ENCODE peak calls at places on chromosomes 12 and 14, in seven cellular contexts. A is progenitor cell of endocrine pancreas, X is transverse colon, N is tibial nerve, O is nephron progenitor cell, B is OCI-LY7, J is fibroblast of lung. M is an unnamed sample.

GRCh38 chr14:60222820-60223219 is 26.2 kb upstream of the PPM1A start:
- DNase-seq in X (no peak), N (no peak), B (no peak), A (no peak), J (no peak), O (no peak), M (no peak)

GRCh38 chr12:132851465-132851864 is 22.8 kb upstream of the GOLGA3 start:
- DNase-seq in X (no peak), B (no peak), N (no peak), A (no peak), J (no peak), O (no peak), M (no peak)

GRCh38 chr12:52971701-52972329 is 22.9 kb downstream of the KRT18 start:
- DNase-seq in J (peak), O (no peak), N (no peak), A (no peak), B (no peak), X (peak), M (no peak)

GRCh38 chr12:122980192-122981035 is at the start of gene ARL6IP4:
- DNase-seq in O (peak), B (peak), N (no peak), A (peak), X (peak), J (peak), M (peak)

GRCh38 chr14:105467249-105467941 is 7.2 kb upstream of the CRIP2 start:
- DNase-seq in J (no peak), B (no peak), A (no peak), O (no peak), X (no peak), N (no peak), M (no peak)

GRCh38 chr12:118455327-118455726 is 79.0 kb downstream of the SUDS3 start:
- DNase-seq in A (no peak), X (no peak), O (no peak), N (no peak), J (no peak), B (no peak), M (no peak)

GRCh38 chr14:90548455-90548854 is 151.6 kb downstream of the CALM1 start:
- DNase-seq in N (no peak), J (no peak), A (no peak), O (no peak), X (no peak), B (no peak), M (no peak)

GRCh38 chr12:122523280-122523679 is 3.5 kb downstream of the RSRC2 start:
- DNase-seq in X (no peak), O (no peak), J (peak), N (no peak), B (no peak), A (no peak), M (no peak)

GRCh38 chr12:2795291-2796186 is 769 bp downstream of the FKBP4 start:
- DNase-seq in B (peak), N (peak), A (peak), O (peak), J (peak), X (peak), M (peak)

GRCh38 chr12:87163122-87163521 is 866.1 kb downstream of the C12orf50 start:
- DNase-seq in X (no peak), N (no peak), O (no peak), A (no peak), B (no peak), J (no peak), M (no peak)

GRCh38 chr12:12240671-12241345 is 26.0 kb downstream of the LRP6 start:
- DNase-seq in J (peak), B (no peak), O (no peak), X (no peak), A (no peak), N (no peak), M (no peak)

GRCh38 chr12:50057000-50057841 is at the start of gene ASIC1:
- DNase-seq in O (peak), J (peak), A (peak), X (peak), N (peak), B (peak), M (peak)

GRCh38 chr14:98233656-98234055 is 1038.3 kb downstream of the BCL11B start:
- DNase-seq in J (no peak), B (no peak), N (no peak), X (no peak), O (no peak), A (no peak), M (no peak)

GRCh38 chr12:81726634-81727033 is 32.5 kb downstream of the PPFIA2 start:
- DNase-seq in O (no peak), A (no peak), J (no peak), N (no peak), X (no peak), B (no peak), M (no peak)

GRCh38 chr12:6921539-6921938 is 6.2 kb upstream of the ATN1 start:
- DNase-seq in X (no peak), N (no peak), B (no peak), J (no peak), O (no peak), A (no peak), M (no peak)

GRCh38 chr12:124296295-124296915 is 1.5 kb downstream of the RFLNA start:
- DNase-seq in O (no peak), B (no peak), J (no peak), A (no peak), N (no peak), X (peak), M (peak)

GRCh38 chr12:46404733-46405132 is 32.2 kb upstream of the SLC38A2 start:
- DNase-seq in B (no peak), X (no peak), N (no peak), O (no peak), A (no peak), J (no peak), M (no peak)

GRCh38 chr12:127579446-127579845 is 687.5 kb upstream of the TMEM132C start:
- DNase-seq in X (no peak), J (no peak), A (no peak), O (no peak), N (no peak), B (no peak), M (no peak)

GRCh38 chr12:59834659-59835474 is 239.0 kb downstream of the SLC16A7 start:
- DNase-seq in B (peak), N (peak), O (peak), J (peak), X (no peak), A (no peak), M (peak)
- TF ChIP-seq CTCF in B (peak), N (peak), O (peak), J (peak), X (peak), A (peak), M (peak)

GRCh38 chr14:70096866-70097265 is 91.9 kb downstream of the SLC8A3 start:
- DNase-seq in A (no peak), N (no peak), O (peak), B (no peak), X (no peak), J (peak), M (no peak)
- TF ChIP-seq CTCF in A (peak), N (no peak), O (peak), B (no peak), X (peak), J (peak), M (no peak)

GRCh38 chr14:59199205-59199604 is 10.7 kb downstream of the DAAM1 start:
- DNase-seq in O (no peak), B (no peak), N (no peak), A (no peak), X (no peak), J (no peak), M (no peak)
- TF ChIP-seq CTCF in O (peak), B (peak), N (no peak), A (peak), X (no peak), J (no peak), M (no peak)

GRCh38 chr14:39432619-39433451 is 602 bp upstream of the FBXO33 start:
- DNase-seq in X (peak), O (peak), N (peak), J (peak), A (peak), B (peak), M (peak)
- TF ChIP-seq CTCF in X (peak), O (no peak), N (peak), J (no peak), A (peak), B (peak), M (no peak)

DNA sequence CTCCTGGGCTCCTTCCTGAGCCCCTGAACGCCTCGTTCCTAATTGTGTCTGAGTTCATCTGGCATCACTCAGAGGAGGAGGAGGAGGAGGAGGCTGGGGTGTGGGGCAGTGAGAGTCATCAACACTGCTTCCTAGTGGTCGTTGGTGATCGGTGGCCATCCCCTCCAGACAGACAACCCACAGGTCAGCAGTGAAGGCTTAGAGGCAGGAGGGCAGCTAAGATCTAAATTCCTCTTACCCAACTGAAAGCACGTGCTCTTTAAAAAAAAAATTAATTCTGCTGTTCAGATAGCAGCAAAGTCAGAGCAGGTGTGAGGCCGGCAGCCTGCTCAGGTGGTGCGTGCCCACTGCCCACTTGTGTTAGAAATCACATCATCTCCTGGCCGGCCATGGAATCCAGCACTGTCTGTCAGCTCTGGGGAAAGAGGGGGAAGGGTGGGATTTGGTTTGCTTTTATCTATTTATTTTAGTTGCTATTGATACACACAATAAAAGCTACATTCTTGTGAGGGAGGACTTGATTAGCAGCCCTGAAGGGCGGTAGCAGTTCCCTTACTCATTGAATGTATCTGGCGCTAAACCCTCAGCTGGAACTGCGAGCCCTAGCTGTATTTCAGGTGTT is 46.6 kb downstream of the PPP2R5C start:
- DNase-seq in X (no peak), J (no peak), A (no peak), B (peak), N (no peak), O (peak), M (no peak)
- TF ChIP-seq CTCF in X (no peak), J (no peak), A (peak), B (peak), N (no peak), O (peak), M (no peak)

GRCh38 chr12:8950702-8951478 is 1.4 kb upstream of the M6PR start:
- DNase-seq in N (no peak), X (no peak), B (no peak), A (no peak), O (no peak), J (no peak), M (no peak)
- TF ChIP-seq CTCF in N (no peak), X (no peak), B (no peak), A (no peak), O (no peak), J (no peak), M (peak)

DNA sequence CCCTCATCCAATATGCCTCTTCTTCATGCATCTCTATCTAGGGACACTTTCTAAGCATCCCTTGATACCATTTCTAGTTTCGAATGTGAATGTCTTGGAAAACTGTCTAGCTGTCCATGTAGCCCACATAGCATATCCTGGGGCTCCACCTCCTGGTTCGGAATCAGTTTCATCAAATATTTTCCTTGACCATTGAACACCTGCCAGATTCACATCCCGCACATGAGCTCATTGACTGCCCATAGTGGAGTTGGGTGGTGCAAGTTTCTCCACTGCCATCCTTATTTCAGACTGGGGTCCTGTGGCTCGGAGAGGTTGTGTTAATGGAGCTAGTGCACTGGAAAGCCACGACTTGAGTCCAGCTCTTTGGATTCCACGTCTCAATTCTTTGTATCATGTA is 58.6 kb upstream of the TMEM263 start:
- DNase-seq in N (no peak), B (no peak), J (peak), X (no peak), O (no peak), A (no peak), M (no peak)
- TF ChIP-seq CTCF in N (no peak), B (no peak), J (no peak), X (no peak), O (no peak), A (no peak), M (no peak)

GRCh38 chr12:34303091-34303870 is 281.0 kb downstream of the ALG10 start:
- DNase-seq in B (no peak), J (no peak), O (no peak), N (no peak), X (no peak), A (no peak), M (no peak)

GRCh38 chr12:34301251-34302130 is 279.2 kb downstream of the ALG10 start:
- DNase-seq in N (no peak), A (no peak), J (no peak), B (no peak), O (no peak), X (no peak), M (no peak)

GRCh38 chr12:34304001-34304400 is 281.7 kb downstream of the ALG10 start:
- DNase-seq in N (no peak), J (no peak), B (no peak), X (no peak), A (no peak), O (no peak), M (no peak)

GRCh38 chr12:34300376-34301250 is 278.3 kb downstream of the ALG10 start:
- DNase-seq in X (no peak), A (no peak), O (no peak), N (no peak), B (no peak), J (no peak), M (no peak)

GRCh38 chr12:34302131-34302885 is 280.0 kb downstream of the ALG10 start:
- DNase-seq in O (no peak), X (no peak), A (no peak), J (no peak), N (no peak), B (no peak), M (no peak)
- TF ChIP-seq CTCF in O (no peak), X (no peak), A (no peak), J (no peak), N (no peak), B (no peak), M (no peak)

GRCh38 chr14:92135269-92135668 is 13.5 kb downstream of the CPSF2 start:
- DNase-seq in J (peak), N (no peak), B (peak), O (no peak), A (no peak), X (no peak), M (no peak)
- TF ChIP-seq CTCF in J (peak), N (peak), B (peak), O (peak), A (peak), X (peak), M (peak)

GRCh38 chr12:56591111-56591510 is 39.0 kb downstream of the BAZ2A start:
- DNase-seq in O (no peak), N (no peak), J (no peak), A (no peak), X (no peak), B (no peak), M (no peak)

GRCh38 chr12:56593909-56594621 is 36.1 kb downstream of the BAZ2A start:
- DNase-seq in J (peak), O (peak), B (peak), X (peak), A (peak), N (peak), M (peak)

GRCh38 chr12:56591961-56592360 is 38.2 kb downstream of the BAZ2A start:
- DNase-seq in X (no peak), A (no peak), O (no peak), J (no peak), N (no peak), B (no peak), M (no peak)

GRCh38 chr12:56589783-56590182 is 40.3 kb downstream of the BAZ2A start:
- DNase-seq in N (no peak), B (no peak), O (no peak), J (no peak), A (no peak), X (no peak), M (no peak)

GRCh38 chr12:56590237-56590830 is 39.8 kb downstream of the BAZ2A start:
- DNase-seq in O (no peak), A (no peak), J (peak), N (no peak), B (peak), X (no peak), M (peak)
- TF ChIP-seq CTCF in O (peak), A (peak), J (no peak), N (no peak), B (peak), X (peak), M (peak)

M was measured in activated CD8-positive, alpha-beta T cell treated with anti-CD3 and anti-CD28 coated beads for 36 hours.